ENCODE peak calls at places on chromosomes 5 and 9, in eight cellular contexts. O is suprapubic skin; H is right atrium auricular region; D is breast epithelium; K is CD4-positive, alpha-beta T cell; E is pancreas; R is fibroblast of lung; V is IMR-90. Q is an unnamed sample.
A peak's percentile ranks its signal among the peaks of the same experiment; 100 is the strongest.

GRCh38 chr5:148685520-148686134 is 31.3 kb upstream of the HTR4 start:
- DNase-seq in R (no peak), E (no peak), V (no peak), D (no peak), K (no peak), H (no peak), O (no peak), Q (no peak)

GRCh38 chr5:113172231-113172826 is 195.7 kb downstream of the DCP2 start:
- DNase-seq in K (no peak), R (no peak), E (no peak), O (no peak), D (no peak), V (no peak), H (no peak), Q (no peak)

GRCh38 chr5:133222040-133222439 is 170.2 kb downstream of the HSPA4 start:
- DNase-seq in D (peak; percentile 14), K (no peak), E (no peak), H (no peak), O (no peak), R (no peak), V (no peak), Q (no peak)

GRCh38 chr5:131194725-131195124 is 24.0 kb downstream of the LYRM7 start:
- DNase-seq in R (no peak), K (no peak), O (no peak), E (no peak), V (no peak), H (no peak), D (no peak), Q (no peak)

GRCh38 chr9:137237759-137238726 is 3.0 kb upstream of the TUBB4B start:
- DNase-seq in D (peak; percentile 50), K (no peak), H (no peak), V (no peak), O (no peak), E (no peak), R (no peak), Q (peak; percentile 78)

GRCh38 chr5:130035388-130035787 is 131.1 kb downstream of the CHSY3 start:
- DNase-seq in E (no peak), H (no peak), K (no peak), R (no peak), O (no peak), D (no peak), V (no peak), Q (no peak)

GRCh38 chr5:62271370-62271769 is 34.6 kb upstream of the KIF2A start:
- DNase-seq in H (no peak), K (no peak), E (no peak), R (no peak), V (no peak), O (no peak), D (no peak), Q (no peak)

GRCh38 chr5:95729115-95730010 is 1.8 kb upstream of the RHOBTB3 start:
- DNase-seq in O (no peak), K (no peak), V (no peak), H (no peak), D (no peak), R (no peak), E (no peak), Q (no peak)

GRCh38 chr5:159210306-159210722 is 961 bp upstream of the RNF145 start:
- DNase-seq in O (no peak), R (peak; percentile 35), V (no peak), E (no peak), D (no peak), H (no peak), K (no peak), Q (no peak)

GRCh38 chr5:2995035-2995434 is 243.6 kb upstream of the IRX2 start:
- DNase-seq in H (no peak), E (no peak), K (no peak), R (no peak), V (no peak), O (no peak), D (no peak), Q (no peak)

GRCh38 chr5:118752992-118753391 is 235.4 kb downstream of the DTWD2 start:
- DNase-seq in H (no peak), V (no peak), O (no peak), E (no peak), D (no peak), K (no peak), R (no peak), Q (no peak)

GRCh38 chr5:58599217-58599616 is 16.3 kb downstream of the RAB3C start:
- DNase-seq in R (no peak), V (no peak), O (no peak), K (no peak), D (no peak), H (no peak), E (no peak), Q (no peak)

GRCh38 chr5:113776168-113776567 is 262.7 kb downstream of the YTHDC2 start:
- DNase-seq in O (no peak), K (no peak), E (no peak), D (no peak), V (no peak), H (no peak), R (no peak), Q (no peak)

GRCh38 chr5:106321242-106321641 is 1349.5 kb downstream of the EFNA5 start:
- DNase-seq in R (no peak), O (no peak), K (no peak), E (no peak), H (no peak), D (no peak), V (no peak), Q (no peak)

GRCh38 chr5:80619081-80619480 is 35.4 kb upstream of the MSH3 start:
- DNase-seq in H (no peak), E (no peak), R (no peak), K (no peak), V (no peak), O (no peak), D (no peak), Q (no peak)

GRCh38 chr5:151612689-151613427 is 21.7 kb upstream of the FAT2 start:
- DNase-seq in O (no peak), H (no peak), D (no peak), V (peak; percentile 11), R (no peak), E (no peak), K (no peak), Q (no peak)

GRCh38 chr5:177020033-177020432 is 2.5 kb upstream of the ZNF346 start:
- DNase-seq in D (no peak), H (no peak), R (no peak), K (no peak), V (no peak), E (no peak), O (no peak), Q (no peak)

GRCh38 chr5:35183243-35183955 is 46.9 kb downstream of the PRLR start:
- DNase-seq in K (no peak), V (peak; percentile 60), D (no peak), H (no peak), E (no peak), O (no peak), R (peak; percentile 62), Q (peak; percentile 34)

GRCh38 chr9:18260527-18260926 is 213.4 kb upstream of the ADAMTSL1 start:
- DNase-seq in V (no peak), K (no peak), R (peak; percentile 23), E (no peak), D (peak; percentile 37), H (no peak), O (no peak), Q (no peak)

GRCh38 chr5:35859101-35859661 is 2.5 kb downstream of the IL7R start:
- DNase-seq in O (no peak), E (no peak), K (peak; percentile 24), H (no peak), R (peak; percentile 46), D (no peak), V (peak; percentile 28), Q (no peak)

GRCh38 chr5:74966151-74967050 is 86.0 kb downstream of the GCNT4 start:
- DNase-seq in O (no peak), K (no peak), R (no peak), V (peak; percentile 16), D (no peak), E (no peak), H (no peak), Q (no peak)

GRCh38 chr5:176650354-176650884 is 3.1 kb downstream of the TSPAN17 start:
- DNase-seq in O (no peak), H (no peak), D (no peak), R (no peak), V (no peak), E (no peak), K (no peak), Q (no peak)

DNA sequence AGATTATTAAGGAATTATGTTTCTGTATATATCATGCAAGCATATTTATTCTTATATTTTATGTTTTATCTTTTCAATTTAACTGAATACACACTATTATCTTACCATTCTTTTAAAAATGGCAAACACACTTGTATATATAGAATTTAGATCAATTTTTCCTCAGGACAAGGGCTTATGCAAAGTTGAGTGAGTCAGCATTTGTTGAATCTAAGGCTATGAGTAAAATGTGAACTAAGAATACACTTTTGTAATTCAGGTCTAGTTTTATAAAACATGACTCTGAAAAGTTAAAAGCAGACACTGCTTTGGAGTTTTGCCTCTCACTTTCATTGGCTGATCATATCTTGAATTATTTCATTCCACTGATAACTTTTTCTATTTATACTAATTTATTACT is 127.8 kb downstream of the FOCAD start:
- DNase-seq in V (peak; percentile 76), E (no peak), K (no peak), R (peak; percentile 66), O (no peak), D (no peak), H (no peak), Q (no peak)
- H3K27ac ChIP-seq in V (no peak overlapping the region), E (no peak overlapping the region), K (no peak overlapping the region), R (no peak overlapping the region), O (no peak overlapping the region), D (no peak overlapping the region), H (no peak overlapping the region), Q (no peak overlapping the region)

DNA sequence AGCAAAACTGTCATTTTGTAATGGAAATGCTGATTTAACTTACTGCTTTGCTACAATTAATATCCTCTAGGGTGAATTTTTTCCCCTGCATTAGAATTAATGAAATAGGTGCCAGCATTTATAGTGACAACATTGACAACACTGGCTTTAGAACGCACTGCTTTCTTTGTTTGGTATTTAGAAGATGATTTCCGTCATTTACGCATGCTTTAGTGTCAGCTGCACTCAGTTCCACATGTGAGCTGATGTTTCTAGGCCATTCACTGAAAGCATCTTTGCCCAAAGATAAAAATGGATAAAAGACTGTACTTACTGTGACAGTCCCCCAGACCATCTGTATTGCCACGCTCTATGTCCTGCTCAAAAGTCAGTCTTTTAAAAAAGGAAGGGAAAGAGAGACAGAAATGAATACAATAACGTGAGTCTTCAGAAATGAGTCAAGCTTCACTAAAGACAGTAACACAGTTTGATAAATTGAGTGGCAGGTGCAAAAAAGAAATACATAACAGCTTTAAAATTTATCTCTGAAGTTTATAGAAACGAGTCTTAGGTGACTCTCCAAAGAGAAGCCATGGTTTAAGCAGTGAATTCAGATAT is 99.3 kb downstream of the SEMA6A start:
- DNase-seq in R (no peak), D (no peak), E (no peak), H (no peak), O (no peak), K (no peak), V (no peak), Q (no peak)
- H3K27ac ChIP-seq in R (no peak overlapping the region), D (no peak overlapping the region), E (no peak overlapping the region), H (no peak overlapping the region), O (no peak overlapping the region), K (no peak overlapping the region), V (no peak overlapping the region), Q (peak overlapping the region; percentile 7)

GRCh38 chr9:89319015-89319905 is 960 bp downstream of the SECISBP2 start:
- DNase-seq in H (no peak), K (no peak), D (no peak), E (no peak), R (no peak), V (no peak), O (no peak), Q (no peak)
- H3K27ac ChIP-seq in H (peak overlapping the region; percentile 100), K (peak overlapping the region; percentile 99), D (peak overlapping the region; percentile 100), E (peak overlapping the region; percentile 100), R (peak overlapping the region; percentile 99), V (peak overlapping the region; percentile 95), O (peak overlapping the region; percentile 100), Q (peak overlapping the region; percentile 94)

GRCh38 chr5:68419637-68420452 is 204.3 kb downstream of the PIK3R1 start:
- DNase-seq in R (peak; percentile 80), H (no peak), D (no peak), O (no peak), V (no peak), K (no peak), E (no peak), Q (no peak)
- H3K27ac ChIP-seq in R (peak overlapping the region; percentile 37), H (no peak overlapping the region), D (peak overlapping the region; percentile 57), O (peak overlapping the region; percentile 49), V (no peak overlapping the region), K (no peak overlapping the region), E (no peak overlapping the region), Q (no peak overlapping the region)

Q was measured in substantia nigra.